ENCODE peak calls at places on chromosome 3, in four cellular contexts. M, D, C and V are unnamed samples.

GRCh38 chr3:55746808-55747413 is 259.8 kb upstream of the WNT5A start:
- DNase-seq in M (no peak), D (no peak), C (no peak), V (no peak)

GRCh38 chr3:11734-12133 is 184.8 kb upstream of the CHL1 start:
- DNase-seq in M (no peak), D (no peak), C (no peak), V (no peak)

GRCh38 chr3:140276698-140277097 is 341.7 kb downstream of the CLSTN2 start:
- DNase-seq in M (no peak), D (peak; percentile 59), C (no peak), V (no peak)

GRCh38 chr3:143120716-143121239 is 1.2 kb downstream of the CHST2 start:
- DNase-seq in M (peak; percentile 22), D (peak; percentile 45), C (peak; percentile 42), V (no peak)

GRCh38 chr3:137770821-137771399 is 6.8 kb downstream of the SOX14 start:
- DNase-seq in M (no peak), D (no peak), C (peak; percentile 42), V (no peak)

GRCh38 chr3:12719984-12720656 is 38.9 kb downstream of the TMEM40 start:
- DNase-seq in M (peak; percentile 81), D (peak; percentile 71), C (peak; percentile 75), V (peak; percentile 49)

GRCh38 chr3:129936757-129937156 is 37.8 kb upstream of the TRH start:
- DNase-seq in M (peak; percentile 72), D (peak; percentile 32), C (no peak), V (no peak)

GRCh38 chr3:88189361-88189810 is 39.6 kb downstream of the C3orf38 start:
- DNase-seq in M (no peak), D (no peak), C (no peak), V (no peak)

GRCh38 chr3:195385526-195385925 is 57.3 kb downstream of the ACAP2 start:
- DNase-seq in M (no peak), D (peak; percentile 5), C (no peak), V (no peak)

GRCh38 chr3:145094355-145094941 is 1066.5 kb downstream of the PLOD2 start:
- DNase-seq in M (no peak), D (no peak), C (no peak), V (no peak)

GRCh38 chr3:183211390-183211789 is 41.7 kb upstream of the B3GNT5 start:
- DNase-seq in M (no peak), D (peak; percentile 14), C (no peak), V (no peak)

GRCh38 chr3:82643948-82644347 is 882.5 kb upstream of the GBE1 start:
- DNase-seq in M (no peak), D (no peak), C (no peak), V (no peak)

GRCh38 chr3:133574260-133574881 is 885 bp downstream of the CDV3 start:
- DNase-seq in M (peak; percentile 74), D (peak; percentile 73), C (peak; percentile 66), V (no peak)

GRCh38 chr3:107242579-107242978 is 134.7 kb upstream of the CCDC54 start:
- DNase-seq in M (no peak), D (no peak), C (no peak), V (no peak)

GRCh38 chr3:47636225-47636624 is 57.6 kb upstream of the CSPG5 start:
- DNase-seq in M (no peak), D (peak; percentile 76), C (no peak), V (no peak)

GRCh38 chr3:14216257-14217048 is 37.8 kb downstream of the LSM3 start:
- DNase-seq in M (peak; percentile 15), D (no peak), C (no peak), V (no peak)

GRCh38 chr3:112973325-112974177 is 1.4 kb downstream of the CD200R1 start:
- DNase-seq in M (no peak), D (no peak), C (no peak), V (no peak)

GRCh38 chr3:150370129-150370602 is 37.9 kb upstream of the TSC22D2 start:
- DNase-seq in M (peak; percentile 45), D (peak; percentile 68), C (peak; percentile 46), V (no peak)

GRCh38 chr3:190585771-190586630 is 72.1 kb downstream of the IL1RAP start:
- DNase-seq in M (no peak), D (no peak), C (no peak), V (no peak)

GRCh38 chr3:188752850-188753249 is 418.9 kb upstream of the TPRG1 start:
- DNase-seq in M (no peak), D (no peak), C (no peak), V (no peak)

GRCh38 chr3:182331356-182331755 is 461.9 kb upstream of the ATP11B start:
- DNase-seq in M (no peak), D (no peak), C (no peak), V (no peak)

GRCh38 chr3:12663311-12663935 is 494 bp downstream of the RAF1 start:
- DNase-seq in M (peak; percentile 55), D (peak; percentile 56), C (no peak), V (no peak)

GRCh38 chr3:107412376-107412775 is 35.1 kb downstream of the CCDC54 start:
- DNase-seq in M (no peak), D (no peak), C (no peak), V (no peak)

GRCh38 chr3:181772166-181772565 is 60.4 kb downstream of the SOX2 start:
- DNase-seq in M (no peak), D (no peak), C (no peak), V (no peak)

GRCh38 chr3:48989796-48990635 is at the start of gene P4HTM:
- DNase-seq in M (peak; percentile 90), D (peak; percentile 88), C (peak; percentile 88), V (peak; percentile 31)

GRCh38 chr3:44277925-44278324 is 36.2 kb downstream of the TOPAZ1 start:
- DNase-seq in M (no peak), D (no peak), C (no peak), V (no peak)

GRCh38 chr3:12195231-12195630 is 36.5 kb upstream of the TIMP4 start:
- DNase-seq in M (no peak), D (no peak), C (no peak), V (no peak)

GRCh38 chr3:172627057-172627809 is 83.6 kb downstream of the NCEH1 start:
- DNase-seq in M (no peak), D (no peak), C (no peak), V (no peak)

GRCh38 chr3:64248247-64248646 is 23.0 kb upstream of the PRICKLE2 start:
- DNase-seq in M (no peak), D (no peak), C (no peak), V (no peak)

GRCh38 chr3:93988283-93988682 is 8.3 kb downstream of the ARL13B start:
- DNase-seq in M (no peak), D (no peak), C (no peak), V (no peak)

GRCh38 chr3:61612211-61612995 is 51.0 kb downstream of the PTPRG start:
- DNase-seq in M (no peak), D (no peak), C (no peak), V (no peak)

GRCh38 chr3:53258600-53259426 is 3.0 kb upstream of the TKT start:
- DNase-seq in M (no peak), D (no peak), C (no peak), V (no peak)

GRCh38 chr3:51141573-51141972 is 243.5 kb upstream of the MANF start:
- DNase-seq in M (no peak), D (no peak), C (no peak), V (no peak)
- TF ChIP-seq CTCF in M (no peak), D (no peak), C (peak; percentile 22), V (no peak)

GRCh38 chr3:19947549-19948071 is 713 bp downstream of the RAB5A start:
- DNase-seq in M (peak; percentile 71), D (peak; percentile 47), C (no peak), V (no peak)
- TF ChIP-seq CTCF in M (no peak), D (no peak), C (no peak), V (no peak)

DNA sequence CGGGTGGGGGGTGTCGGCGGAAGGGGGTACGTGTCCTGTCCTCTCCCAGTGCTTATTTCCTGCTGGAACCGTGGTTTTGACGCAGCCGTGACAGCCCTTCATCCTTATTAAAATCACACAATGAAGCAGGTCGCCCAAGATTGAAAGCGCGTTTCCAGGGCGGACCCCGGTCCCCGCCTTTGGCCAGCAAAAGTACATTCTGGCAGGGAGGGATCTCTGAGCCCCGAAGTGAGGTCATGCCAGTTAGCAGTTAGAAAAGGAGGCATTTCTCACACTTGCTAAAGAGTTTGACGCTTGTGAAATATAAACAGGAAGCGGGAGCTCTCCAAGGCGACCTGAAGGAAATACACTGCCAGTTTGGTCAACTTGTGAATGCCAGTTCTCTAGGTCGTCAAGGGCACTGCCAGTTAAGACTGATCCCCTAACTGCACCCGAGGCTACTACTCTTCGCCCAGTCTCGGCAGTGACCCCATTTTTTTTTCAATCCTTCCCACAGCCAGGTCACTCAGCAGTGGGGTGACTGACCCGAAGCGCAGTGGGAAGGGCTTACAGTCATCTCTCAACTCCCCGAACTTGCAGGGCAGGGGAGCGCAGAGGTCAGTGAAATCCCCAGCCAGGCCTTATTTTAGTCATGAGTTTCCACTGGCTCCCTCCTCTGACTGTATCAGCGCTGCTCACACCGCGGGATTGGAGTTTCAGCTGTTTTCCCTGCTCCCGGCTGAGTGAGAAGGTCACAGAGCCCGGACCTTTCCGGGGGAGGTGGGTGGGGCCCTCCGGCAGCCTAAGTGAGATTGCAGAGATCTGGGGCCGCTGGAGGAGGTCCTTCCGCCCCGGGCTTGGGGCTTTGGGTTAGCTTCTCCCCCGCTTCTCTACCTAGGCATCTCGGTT is 2.0 kb upstream of the BHLHE40 start:
- DNase-seq in M (peak; percentile 83), D (peak; percentile 85), C (no peak), V (no peak)
- TF ChIP-seq CTCF in M (no peak), D (no peak), C (no peak), V (no peak)

DNA sequence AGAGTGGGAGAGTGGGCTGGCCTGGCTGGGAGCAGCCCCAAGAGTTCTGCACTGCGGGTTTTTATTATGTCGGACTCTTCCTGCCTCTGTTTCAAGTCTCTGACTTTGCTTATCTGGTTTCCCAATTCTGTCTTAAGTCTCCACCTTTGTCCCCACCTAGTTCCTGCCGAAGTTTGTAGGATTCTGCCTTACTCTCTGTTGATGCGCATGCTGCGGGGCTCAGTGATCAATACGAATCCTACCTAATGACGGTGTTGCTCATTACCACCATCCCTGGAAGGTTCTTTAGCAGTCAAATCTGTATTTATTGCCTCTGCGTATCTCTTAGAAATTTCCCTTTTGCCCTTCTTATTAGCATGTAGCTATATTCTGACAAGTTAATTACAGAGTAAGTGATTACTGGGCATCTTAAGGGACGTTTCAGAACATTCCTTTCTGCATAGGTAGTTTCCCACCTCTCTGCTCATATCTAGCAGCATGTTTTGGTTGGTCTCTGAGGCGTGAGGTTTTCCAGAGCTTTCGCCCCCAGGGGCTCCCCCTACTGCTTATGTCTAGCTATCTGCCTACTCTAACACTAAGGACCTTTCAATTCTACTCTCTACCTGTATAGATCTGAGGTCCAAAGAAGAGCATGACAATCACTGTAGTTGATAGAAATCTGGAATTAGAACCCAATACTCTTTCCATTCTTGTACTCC is 236.0 kb upstream of the EIF1B start:
- DNase-seq in M (no peak), D (no peak), C (peak; percentile 42), V (no peak)
- TF ChIP-seq CTCF in M (no peak), D (no peak), C (no peak), V (no peak)

GRCh38 chr3:109098245-109098644 is 19.7 kb downstream of the MORC1 start:
- DNase-seq in M (peak; percentile 29), D (peak; percentile 4), C (no peak), V (no peak)
- TF ChIP-seq CTCF in M (peak; percentile 30), D (no peak), C (peak; percentile 16), V (peak; percentile 19)